ENCODE peak calls at places on chromosomes 2 and 18, in four cellular contexts. K is A172, T is activated T-helper 1 cell treated with Interleukin-2 at 50 U/mL for 16 hours, B is glutamatergic neuron. Q is an unnamed sample.

GRCh38 chr2:128549646-128550260 is 231.1 kb upstream of the HS6ST1 start:
- DNase-seq in K (no peak), T (no peak), B (no peak), Q (no peak)

GRCh38 chr2:86341470-86341869 is 4.0 kb upstream of the REEP1 start:
- DNase-seq in K (no peak), T (no peak), B (no peak), Q (no peak)

GRCh38 chr2:20551945-20552328 is 99.0 kb downstream of the HS1BP3 start:
- DNase-seq in K (no peak), T (no peak), B (no peak), Q (no peak)

GRCh38 chr2:88582030-88582429 is 45.2 kb downstream of the EIF2AK3 start:
- DNase-seq in K (no peak), T (no peak), B (no peak), Q (no peak)

GRCh38 chr2:149972039-149972438 is 384.5 kb upstream of the MMADHC start:
- DNase-seq in K (no peak), T (no peak), B (no peak), Q (no peak)

GRCh38 chr2:206918258-206918657 is 21.1 kb upstream of the CPO start:
- DNase-seq in K (no peak), T (no peak), B (no peak), Q (no peak)

GRCh38 chr2:145799595-145800108 is 1279.7 kb upstream of the ZEB2 start:
- DNase-seq in K (no peak), T (no peak), B (no peak), Q (no peak)

GRCh38 chr18:60880184-60880583 is 453.0 kb upstream of the CDH20 start:
- DNase-seq in K (no peak), T (no peak), B (no peak), Q (no peak)

GRCh38 chr2:238171575-238172187 is 12.9 kb downstream of the ERFE start:
- DNase-seq in K (no peak), T (no peak), B (no peak), Q (no peak)